ENCODE peak calls at places on chromosomes 5 and 9, in six cellular contexts. Y is choroid plexus epithelial cell; X is HepG2; K is AG08396; P is astrocyte of the hippocampus; J is naive thymus-derived CD4-positive, alpha-beta T cell. B is an unnamed sample.

GRCh38 chr5:56610093-56610698 is 205.2 kb upstream of the MAP3K1 start:
- DNase-seq in Y (no peak), X (no peak), K (no peak), P (no peak), J (no peak), B (no peak)

GRCh38 chr5:683619-684481 is 9.3 kb downstream of the TPPP start:
- DNase-seq in Y (no peak), X (no peak), K (no peak), P (no peak), J (no peak), B (no peak)

GRCh38 chr5:118806571-118806970 is 181.8 kb downstream of the DTWD2 start:
- DNase-seq in Y (no peak), X (no peak), K (no peak), P (no peak), J (no peak), B (no peak)

GRCh38 chr9:130368631-130369103 is 76.1 kb upstream of the ASS1 start:
- DNase-seq in Y (peak; percentile 5), X (no peak), K (no peak), P (no peak), J (no peak), B (no peak)

GRCh38 chr9:129568560-129569505 is 52.1 kb downstream of the C9orf50 start:
- DNase-seq in Y (peak; percentile 72), X (peak; percentile 73), K (peak; percentile 50), P (peak; percentile 78), J (no peak), B (no peak)

GRCh38 chr5:154753792-154754191 is 1.4 kb upstream of the LARP1 start:
- DNase-seq in Y (peak; percentile 96), X (no peak), K (peak; percentile 86), P (peak; percentile 92), J (no peak), B (no peak)

GRCh38 chr5:53779541-53779981 is 219.1 kb downstream of the NDUFS4 start:
- DNase-seq in Y (peak; percentile 69), X (no peak), K (peak; percentile 75), P (peak; percentile 69), J (no peak), B (peak; percentile 72)

GRCh38 chr9:126805546-126806262 is 864 bp downstream of the ZBTB43 start:
- DNase-seq in Y (peak; percentile 78), X (peak; percentile 81), K (peak; percentile 54), P (peak; percentile 54), J (no peak), B (peak; percentile 40)

GRCh38 chr9:116978155-116978554 is 291.1 kb downstream of the TRIM32 start:
- DNase-seq in Y (no peak), X (no peak), K (no peak), P (no peak), J (no peak), B (no peak)

GRCh38 chr5:1512541-1513291 is 11.0 kb downstream of the LPCAT1 start:
- DNase-seq in Y (no peak), X (no peak), K (no peak), P (no peak), J (no peak), B (no peak)

GRCh38 chr5:173806270-173807035 is 81.7 kb upstream of the CPEB4 start:
- DNase-seq in Y (no peak), X (peak; percentile 80), K (no peak), P (no peak), J (no peak), B (no peak)

GRCh38 chr9:2764371-2764770 is 47.1 kb downstream of the KCNV2 start:
- DNase-seq in Y (peak; percentile 60), X (no peak), K (no peak), P (peak; percentile 40), J (peak; percentile 3), B (peak; percentile 63)

GRCh38 chr5:31095796-31096195 is 97.7 kb upstream of the CDH6 start:
- DNase-seq in Y (no peak), X (no peak), K (no peak), P (no peak), J (no peak), B (no peak)

B was measured in Kasumi-1.